ENCODE peak calls at places on chromosomes 6 and 20, in six cellular contexts. U is esophagus squamous epithelium, E is tibial artery, L is IMR-90, A is dorsolateral prefrontal cortex, N is RWPE2. S is an unnamed sample.

GRCh38 chr6:20812776-20813175 is 278.5 kb downstream of the CDKAL1 start:
- DNase-seq in U (no peak), E (no peak), L (no peak), A (no peak), N (no peak), S (no peak)

GRCh38 chr6:139303176-139303575 is 11.4 kb upstream of the TXLNB start:
- DNase-seq in U (no peak), E (no peak), L (peak; percentile 85), A (no peak), N (no peak), S (no peak)

GRCh38 chr6:81812416-81812815 is 59.9 kb upstream of the TENT5A start:
- DNase-seq in U (no peak), E (no peak), L (no peak), A (no peak), N (no peak), S (no peak)

GRCh38 chr20:55513966-55514365 is 491.4 kb downstream of the CBLN4 start:
- DNase-seq in U (no peak), E (no peak), L (no peak), A (no peak), N (no peak), S (no peak)

GRCh38 chr6:31949926-31950548 is 4.1 kb downstream of the CFB start:
- DNase-seq in U (no peak), E (no peak), L (no peak), A (no peak), N (no peak), S (no peak)

GRCh38 chr6:30684386-30685156 is 1.9 kb downstream of the PPP1R18 start:
- DNase-seq in U (no peak), E (peak; percentile 71), L (peak; percentile 44), A (no peak), N (no peak), S (no peak)

GRCh38 chr6:43916091-43916923 is 146.3 kb downstream of the VEGFA start:
- DNase-seq in U (no peak), E (no peak), L (peak; percentile 63), A (no peak), N (no peak), S (no peak)

GRCh38 chr6:52407467-52407866 is 12.7 kb upstream of the EFHC1 start:
- DNase-seq in U (no peak), E (no peak), L (peak; percentile 61), A (no peak), N (no peak), S (no peak)

GRCh38 chr20:50230184-50230583 is 39.6 kb downstream of the CEBPB start:
- DNase-seq in U (no peak), E (no peak), L (no peak), A (no peak), N (no peak), S (no peak)

GRCh38 chr6:168314948-168315347 is 4.6 kb downstream of the DACT2 start:
- DNase-seq in U (no peak), E (no peak), L (no peak), A (no peak), N (no peak), S (no peak)

GRCh38 chr6:42043787-42044475 is 6.4 kb upstream of the TAF8 start:
- DNase-seq in U (no peak), E (peak; percentile 83), L (peak; percentile 79), A (peak; percentile 84), N (peak; percentile 81), S (no peak)

GRCh38 chr20:10667077-10667401 is 6.8 kb downstream of the JAG1 start:
- DNase-seq in U (no peak), E (peak; percentile 67), L (no peak), A (peak; percentile 53), N (no peak), S (no peak)

GRCh38 chr20:17651761-17652388 is 30.2 kb downstream of the RRBP1 start:
- DNase-seq in U (no peak), E (peak; percentile 13), L (no peak), A (no peak), N (no peak), S (no peak)

GRCh38 chr6:45947807-45948206 is 67.9 kb downstream of the CLIC5 start:
- DNase-seq in U (no peak), E (no peak), L (no peak), A (no peak), N (no peak), S (no peak)

GRCh38 chr6:100230976-100231316 is 233.8 kb downstream of the SIM1 start:
- DNase-seq in U (no peak), E (no peak), L (peak; percentile 27), A (no peak), N (no peak), S (no peak)

GRCh38 chr6:36384095-36384494 is 3.4 kb downstream of the ETV7 start:
- DNase-seq in U (no peak), E (no peak), L (no peak), A (no peak), N (no peak), S (no peak)

GRCh38 chr6:36383608-36384007 is 3.9 kb downstream of the ETV7 start:
- DNase-seq in U (no peak), E (no peak), L (no peak), A (no peak), N (no peak), S (no peak)

GRCh38 chr6:36389353-36389752 is 1.9 kb upstream of the ETV7 start:
- DNase-seq in U (no peak), E (no peak), L (no peak), A (no peak), N (no peak), S (no peak)

GRCh38 chr6:36386495-36387439 is 702 bp downstream of the ETV7 start:
- DNase-seq in U (no peak), E (peak; percentile 35), L (peak; percentile 67), A (no peak), N (no peak), S (no peak)

GRCh38 chr6:36387440-36388303 is at the start of gene ETV7:
- DNase-seq in U (no peak), E (no peak), L (peak; percentile 6), A (no peak), N (no peak), S (no peak)
- H3K27me3 ChIP-seq in U (no peaks in the 10 kb centered on the region), E (no peaks in the 10 kb centered on the region), L (peaks cover 45% of the 10 kb centered on the region), A (no peaks in the 10 kb centered on the region), N (no peaks in the 10 kb centered on the region), S (peaks cover 9% of the 10 kb centered on the region)

GRCh38 chr20:58811334-58811733 is 39.4 kb downstream of the GNAS-AS1 start:
- DNase-seq in U (no peak), E (no peak), L (no peak), A (no peak), N (no peak), S (no peak)
- H3K27me3 ChIP-seq in U (no peaks in the 10 kb centered on the region), E (no peaks in the 10 kb centered on the region), L (peaks cover 17% of the 10 kb centered on the region), A (no peaks in the 10 kb centered on the region), N (peaks cover 31% of the 10 kb centered on the region), S (peaks cover 8% of the 10 kb centered on the region)

GRCh38 chr6:35506536-35506935 is 6.2 kb downstream of the TULP1 start:
- DNase-seq in U (no peak), E (no peak), L (no peak), A (no peak), N (no peak), S (no peak)
- H3K27me3 ChIP-seq in U (no peaks in the 10 kb centered on the region), E (no peaks in the 10 kb centered on the region), L (peaks cover 60% of the 10 kb centered on the region), A (peaks cover 23% of the 10 kb centered on the region), N (no peaks in the 10 kb centered on the region), S (peaks cover 29% of the 10 kb centered on the region)

GRCh38 chr6:13012977-13013680 is 296.6 kb downstream of the PHACTR1 start:
- DNase-seq in U (no peak), E (no peak), L (no peak), A (peak; percentile 27), N (no peak), S (no peak)
- H3K27me3 ChIP-seq in U (no peaks in the 10 kb centered on the region), E (no peaks in the 10 kb centered on the region), L (peaks cover 32% of the 10 kb centered on the region), A (no peaks in the 10 kb centered on the region), N (peaks cover 66% of the 10 kb centered on the region), S (peaks cover 10% of the 10 kb centered on the region)

DNA sequence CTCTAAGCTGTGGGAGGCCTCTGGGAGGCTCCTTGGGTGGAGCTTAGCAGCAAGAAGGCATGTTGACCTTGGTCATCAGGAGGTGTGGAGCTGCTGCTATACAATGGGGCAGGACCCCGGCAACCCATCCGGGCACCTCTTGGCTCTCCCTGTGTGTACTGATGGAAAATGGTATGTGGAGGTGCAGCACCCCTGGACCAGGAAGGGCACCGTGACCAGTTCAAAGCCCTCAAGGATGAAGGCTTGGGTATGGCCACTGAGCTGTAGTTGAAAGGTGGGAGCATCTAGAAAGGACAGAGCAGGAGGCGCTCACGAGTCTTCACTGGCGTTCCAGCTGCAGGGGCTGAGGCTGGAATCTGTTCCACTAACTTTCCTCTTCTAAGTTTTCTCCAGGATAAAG is 6.7 kb upstream of the IRF4 start:
- DNase-seq in U (no peak), E (no peak), L (no peak), A (no peak), N (no peak), S (no peak)
- H3K27me3 ChIP-seq in U (no peaks in the 10 kb centered on the region), E (no peaks in the 10 kb centered on the region), L (peaks cover 51% of the 10 kb centered on the region), A (peaks cover 81% of the 10 kb centered on the region), N (peaks cover 22% of the 10 kb centered on the region), S (peaks cover 7% of the 10 kb centered on the region)

GRCh38 chr20:20233041-20233514 is 134.8 kb upstream of the INSM1 start:
- DNase-seq in U (no peak), E (no peak), L (no peak), A (no peak), N (no peak), S (no peak)
- H3K27me3 ChIP-seq in U (no peaks in the 10 kb centered on the region), E (no peaks in the 10 kb centered on the region), L (peaks cover 6% of the 10 kb centered on the region), A (no peaks in the 10 kb centered on the region), N (no peaks in the 10 kb centered on the region), S (peaks cover 5% of the 10 kb centered on the region)

GRCh38 chr20:47815416-47815806 is 30.1 kb upstream of the SULF2 start:
- DNase-seq in U (no peak), E (no peak), L (no peak), A (no peak), N (no peak), S (no peak)
- H3K27me3 ChIP-seq in U (no peaks in the 10 kb centered on the region), E (no peaks in the 10 kb centered on the region), L (peaks cover 33% of the 10 kb centered on the region), A (peaks cover 30% of the 10 kb centered on the region), N (no peaks in the 10 kb centered on the region), S (peaks cover 19% of the 10 kb centered on the region)